ENCODE peak calls at places on chromosomes 12 and 14, in seven cellular contexts. W is upper lobe of right lung, Y is uterus, Q is cardiac muscle cell, I is mesendoderm, Z is psoas muscle, V is fibroblast of lung. C is an unnamed sample. For H3K27me3 and H3K36me3, the result is how much of the 10 kb centered on the place peaks cover.

GRCh38 chr14:50231475-50232275 is at the start of gene SOS2:
- DNase-seq in W (peak), Y (peak), Q (peak), I (peak), Z (peak), V (peak), C (peak)

GRCh38 chr14:50335989-50336391 is 23.9 kb downstream of the DMAC2L start:
- DNase-seq in W (no peak), Y (no peak), Q (no peak), I (peak), Z (peak), V (peak), C (no peak)

GRCh38 chr12:32454075-32454474 is 54.7 kb downstream of the FGD4 start:
- DNase-seq in W (no peak), Y (no peak), Q (no peak), I (peak), Z (no peak), V (peak), C (no peak)

GRCh38 chr14:99596071-99596627 is 7.9 kb downstream of the CCDC85C start:
- DNase-seq in W (no peak), Y (no peak), Q (no peak), I (no peak), Z (no peak), V (no peak), C (no peak)

GRCh38 chr12:15728118-15728598 is 61.0 kb downstream of the EPS8 start:
- DNase-seq in W (no peak), Y (no peak), Q (no peak), I (no peak), Z (no peak), V (peak), C (no peak)

GRCh38 chr14:76090611-76091010 is 61.1 kb upstream of the GPATCH2L start:
- DNase-seq in W (no peak), Y (no peak), Q (no peak), I (no peak), Z (no peak), V (no peak), C (no peak)

GRCh38 chr14:74671789-74672188 is 41.1 kb downstream of the AREL1 start:
- DNase-seq in W (no peak), Y (no peak), Q (no peak), I (no peak), Z (no peak), V (peak), C (no peak)

GRCh38 chr12:29547151-29547561 is 49.7 kb upstream of the OVCH1 start:
- DNase-seq in W (no peak), Y (no peak), Q (no peak), I (peak), Z (no peak), V (peak), C (no peak)

GRCh38 chr14:38973083-38973700 is 129.8 kb downstream of the SEC23A start:
- DNase-seq in W (no peak), Y (no peak), Q (no peak), I (peak), Z (no peak), V (no peak), C (no peak)

GRCh38 chr12:3655331-3655900 is 97.5 kb downstream of the CRACR2A start:
- DNase-seq in W (no peak), Y (no peak), Q (peak), I (peak), Z (no peak), V (no peak), C (peak)

GRCh38 chr14:65301862-65302539 is 110.5 kb upstream of the FUT8 start:
- DNase-seq in W (no peak), Y (no peak), Q (no peak), I (peak), Z (no peak), V (no peak), C (no peak)

GRCh38 chr12:124923906-124924734 is 9.7 kb upstream of the UBC start:
- DNase-seq in W (no peak), Y (peak), Q (no peak), I (peak), Z (no peak), V (peak), C (no peak)

GRCh38 chr14:63438065-63438757 is 105.0 kb downstream of the PPP2R5E start:
- DNase-seq in W (no peak), Y (peak), Q (no peak), I (peak), Z (peak), V (peak), C (no peak)

GRCh38 chr14:24179961-24180726 is 8.3 kb downstream of the REC8 start:
- DNase-seq in W (peak), Y (peak), Q (no peak), I (no peak), Z (no peak), V (peak), C (no peak)

GRCh38 chr12:2262449-2262848 is 209.7 kb downstream of the CACNA1C start:
- DNase-seq in W (no peak), Y (no peak), Q (no peak), I (no peak), Z (no peak), V (no peak), C (no peak)

GRCh38 chr14:95265106-95266094 is 54.3 kb downstream of the CLMN start:
- DNase-seq in W (no peak), Y (peak), Q (no peak), I (peak), Z (no peak), V (peak), C (no peak)

GRCh38 chr12:64780531-64781373 is 21.5 kb upstream of the GNS start:
- DNase-seq in W (peak), Y (peak), Q (peak), I (peak), Z (peak), V (peak), C (no peak)

GRCh38 chr14:63852817-63853730 is at the start of gene SYNE2:
- DNase-seq in W (peak), Y (peak), Q (peak), I (peak), Z (peak), V (peak), C (peak)

GRCh38 chr12:3945671-3946070 is 72.5 kb upstream of the PARP11 start:
- DNase-seq in W (no peak), Y (no peak), Q (no peak), I (peak), Z (no peak), V (no peak), C (no peak)

GRCh38 chr12:107917912-107918800 is 143.7 kb downstream of the ASCL4 start:
- DNase-seq in W (no peak), Y (no peak), Q (peak), I (peak), Z (no peak), V (peak), C (no peak)

GRCh38 chr12:109758406-109759075 is 44.9 kb downstream of the FAM222A start:
- DNase-seq in W (peak), Y (no peak), Q (no peak), I (peak), Z (no peak), V (no peak), C (no peak)

GRCh38 chr12:40263616-40264409 is 39.0 kb downstream of the LRRK2 start:
- DNase-seq in W (no peak), Y (no peak), Q (no peak), I (no peak), Z (no peak), V (no peak), C (no peak)

GRCh38 chr12:96497800-96498199 is 8.4 kb downstream of the CFAP54 start:
- DNase-seq in W (no peak), Y (no peak), Q (no peak), I (no peak), Z (no peak), V (peak), C (no peak)

GRCh38 chr12:102406033-102406584 is 74.3 kb downstream of the IGF1 start:
- DNase-seq in W (no peak), Y (no peak), Q (no peak), I (peak), Z (no peak), V (peak), C (no peak)

DNA sequence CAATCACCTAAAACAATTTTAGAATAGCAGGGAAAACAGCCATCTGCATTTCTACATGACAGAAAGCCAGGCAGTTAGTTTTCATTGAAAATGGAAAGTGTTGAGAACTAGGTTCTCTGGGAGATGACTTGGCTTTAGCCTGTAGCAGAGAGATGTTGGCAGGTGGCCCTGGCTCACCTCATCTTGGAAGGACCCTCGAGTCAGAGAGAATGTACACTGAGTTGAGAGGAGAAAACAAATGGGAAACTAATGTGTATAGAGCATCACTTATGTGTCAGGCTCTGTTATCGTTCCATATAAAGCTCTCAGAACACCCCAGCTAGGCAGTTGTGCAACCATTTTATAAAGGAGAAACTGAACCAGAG is 51.9 kb downstream of the SUSD6 start:
- DNase-seq in W (no peak), Y (peak), Q (no peak), I (no peak), Z (no peak), V (peak), C (no peak)
- H3K27ac ChIP-seq in W (peak), Y (peak), Q (no peak), I (no peak), Z (no peak), V (no peak), C (no peak)

DNA sequence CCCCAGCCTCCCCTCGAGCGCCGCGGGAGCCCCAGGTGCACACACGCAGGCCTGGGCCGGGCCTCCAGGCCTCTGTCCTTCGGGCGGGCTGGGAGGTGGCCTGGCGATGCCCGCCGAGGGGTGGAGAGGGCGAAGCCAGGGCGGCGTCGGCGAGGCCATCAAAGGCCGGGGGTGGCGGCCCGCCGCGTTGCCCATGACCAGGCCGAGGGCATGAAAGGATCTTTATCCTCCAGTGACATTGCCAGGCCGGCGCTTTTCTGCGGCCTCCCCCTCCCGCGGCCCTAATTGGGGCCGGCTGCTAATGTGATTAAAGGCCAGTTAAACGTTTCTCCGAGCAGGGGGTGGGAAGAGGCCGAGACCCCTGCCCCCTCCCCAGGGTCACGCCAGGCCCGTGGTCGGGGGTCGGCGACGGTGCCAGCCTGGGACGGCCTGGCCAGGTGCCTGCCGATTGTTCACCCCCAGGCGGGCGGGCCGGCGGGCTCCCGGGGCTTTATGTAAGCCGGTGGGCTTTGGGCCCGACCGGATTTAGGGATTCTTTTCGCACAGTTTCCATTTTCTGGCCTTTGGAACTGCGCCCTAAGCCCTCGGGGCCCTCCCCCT is 103.3 kb upstream of the DIO3 start:
- DNase-seq in W (peak), Y (no peak), Q (no peak), I (peak), Z (no peak), V (no peak), C (no peak)
- H3K27me3 ChIP-seq in W (half or more), Y (under half), Q (half or more), I (under half), Z (under half), V (under half), C (under half)

DNA sequence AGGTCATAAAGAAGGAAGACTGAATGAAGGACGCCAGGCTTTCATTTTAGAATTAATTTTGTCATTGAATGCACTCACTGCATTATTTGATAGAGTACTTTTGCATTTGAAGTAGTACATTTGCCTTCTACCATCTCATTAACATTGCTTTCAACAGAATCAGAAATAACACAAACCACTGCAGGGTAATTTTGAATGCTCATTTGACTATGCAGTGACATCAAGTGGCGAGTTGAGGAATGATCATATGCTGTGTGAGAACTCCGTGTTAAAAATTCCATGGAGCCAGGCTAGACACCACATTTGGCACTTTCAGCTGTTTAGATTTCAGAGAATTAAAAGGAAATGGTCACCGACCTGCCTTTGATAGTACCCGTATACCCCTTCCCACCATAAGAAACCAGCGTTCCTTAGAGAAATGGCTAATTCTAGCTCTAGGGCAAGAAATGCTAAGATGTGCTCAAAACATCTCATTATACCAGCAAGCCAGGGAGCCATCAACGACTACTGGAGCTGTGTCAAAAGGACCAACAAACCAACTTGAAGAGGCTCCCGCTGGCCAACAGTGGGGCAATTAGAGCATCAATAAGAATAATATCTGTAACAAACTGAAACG is 16.5 kb downstream of the HEBP1 start:
- DNase-seq in W (no peak), Y (peak), Q (peak), I (peak), Z (no peak), V (peak), C (peak)
- H3K36me3 ChIP-seq in W (half or more), Y (under half), Q (under half), I (under half), Z (under half), V (under half), C (under half)

DNA sequence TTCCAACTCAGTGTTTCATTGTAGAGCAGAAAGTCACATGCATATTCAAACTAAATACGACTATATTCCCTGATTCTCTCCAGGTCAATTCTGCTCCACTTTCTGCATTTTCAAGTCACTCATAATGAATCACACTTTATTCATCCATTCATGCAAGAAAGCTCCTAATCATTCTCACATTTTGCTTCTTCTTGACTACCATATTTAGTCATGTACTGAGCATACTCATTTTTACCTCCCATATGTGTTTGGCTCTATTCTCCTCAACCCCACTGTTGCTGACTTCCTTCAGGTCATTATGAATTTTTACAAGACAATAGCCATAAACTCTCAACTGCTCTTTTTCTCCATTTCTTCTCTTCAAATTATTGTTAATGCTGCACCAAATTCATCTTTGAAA is 43.3 kb upstream of the PIK3C2G start:
- DNase-seq in W (no peak), Y (no peak), Q (no peak), I (no peak), Z (no peak), V (peak), C (no peak)
- H3K27ac ChIP-seq in W (no peak), Y (no peak), Q (no peak), I (no peak), Z (no peak), V (no peak), C (no peak)

DNA sequence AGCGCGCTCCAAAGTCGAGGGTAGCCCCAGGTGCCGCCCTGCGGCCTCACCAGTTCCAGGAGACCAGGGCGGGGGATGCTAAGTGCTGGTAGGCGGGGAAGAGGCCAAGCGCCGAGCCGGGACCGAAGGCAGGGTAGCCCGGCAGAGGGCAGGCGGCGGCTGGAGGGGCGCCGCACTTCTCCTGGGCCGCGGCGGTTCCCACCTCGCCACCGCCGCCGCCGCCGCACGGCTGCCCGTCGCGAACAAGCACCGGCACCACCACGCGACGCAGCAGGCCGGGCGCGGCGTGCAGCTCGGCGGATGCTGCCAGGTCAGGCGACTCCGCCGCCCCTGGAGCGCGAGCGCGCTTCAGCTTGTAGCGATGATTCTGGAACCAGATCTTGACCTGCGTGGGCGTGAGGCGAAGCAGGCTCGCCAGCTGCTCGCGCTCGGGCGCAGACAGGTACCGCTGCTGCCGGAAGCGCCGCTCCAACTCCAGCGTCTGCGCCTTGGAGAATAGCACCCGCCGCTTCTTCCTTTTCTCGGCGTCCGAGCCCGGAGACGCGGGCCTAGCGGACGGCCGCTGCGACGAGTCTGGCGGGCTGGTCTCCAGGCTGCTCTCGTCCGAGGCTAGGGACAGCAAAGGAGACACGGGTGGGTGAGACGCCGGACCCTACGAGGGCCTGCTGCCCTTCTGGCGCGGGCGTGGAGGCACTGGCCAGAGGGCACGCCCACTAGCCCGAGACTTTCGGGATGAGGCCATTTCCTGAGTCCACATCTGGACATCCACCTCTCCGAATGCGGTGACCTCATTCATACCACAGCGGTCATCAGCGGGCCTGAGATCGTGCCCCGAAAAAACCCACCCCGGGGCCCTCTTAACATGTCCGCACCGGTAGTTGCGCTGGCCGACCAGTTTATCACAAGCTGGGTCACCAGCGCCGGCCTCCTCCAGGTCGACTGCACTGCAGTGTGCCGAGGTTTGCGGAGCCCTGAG is 1.3 kb downstream of the NKX2-8 start:
- DNase-seq in W (peak), Y (no peak), Q (peak), I (peak), Z (peak), V (peak), C (no peak)
- H3K27me3 ChIP-seq in W (half or more), Y (under half), Q (half or more), I (half or more), Z (under half), V (under half), C (under half)

DNA sequence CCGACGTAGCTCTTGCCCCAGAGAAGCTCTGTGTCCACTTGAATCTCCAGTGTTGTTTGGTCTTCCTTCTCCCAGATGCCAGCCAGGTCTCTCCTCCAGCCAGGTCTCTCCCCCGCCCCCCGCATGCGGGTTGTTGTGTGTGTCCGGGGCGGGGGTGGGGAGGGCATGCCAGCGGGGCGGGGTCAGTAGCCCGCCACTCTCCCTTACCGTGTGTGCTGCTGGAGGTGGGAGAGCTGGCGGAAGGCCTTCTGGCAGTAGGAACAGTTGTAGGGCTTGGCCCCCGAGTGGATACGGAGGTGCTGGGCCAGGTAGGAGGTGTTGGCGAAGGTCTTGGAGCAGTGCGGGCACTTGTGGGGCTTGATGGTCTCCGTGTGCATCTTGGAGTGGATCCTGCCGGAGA is 9.2 kb upstream of the ING4 start:
- DNase-seq in W (no peak), Y (no peak), Q (no peak), I (no peak), Z (no peak), V (no peak), C (no peak)
- H3K36me3 ChIP-seq in W (half or more), Y (under half), Q (half or more), I (under half), Z (under half), V (under half), C (half or more)

C was measured in CD4-positive, CD25-positive, alpha-beta regulatory T cell.